ENCODE peak calls at places on chromosomes 2 and 18, in six cellular contexts. F is GM12892, O is GM12878, B is HepG2, A is K562, T is H1. X is an unnamed sample.
A peak's percentile ranks its signal among the peaks of the same experiment; 100 is the strongest.

GRCh38 chr2:55781542-55781941 is 87.9 kb upstream of the PNPT1 start:
- DNase-seq in F (no peak), O (no peak), B (no peak), A (no peak), T (no peak), X (no peak)

GRCh38 chr18:32460046-32460785 is 10.5 kb downstream of the GAREM1 start:
- DNase-seq in F (no peak), O (no peak), B (no peak), A (no peak), T (no peak), X (no peak)

GRCh38 chr2:201928363-201928762 is 105.3 kb upstream of the FZD7 start:
- DNase-seq in F (no peak), O (no peak), B (no peak), A (no peak), T (no peak), X (no peak)

GRCh38 chr2:10378189-10378588 is 69.9 kb downstream of the ODC1 start:
- DNase-seq in F (peak; percentile 46), O (peak; percentile 53), B (no peak), A (no peak), T (no peak), X (peak; percentile 49)

GRCh38 chr2:15337996-15338666 is 223.0 kb downstream of the NBAS start:
- DNase-seq in F (no peak), O (no peak), B (no peak), A (no peak), T (no peak), X (no peak)

GRCh38 chr18:20988726-20989125 is 122.9 kb downstream of the ROCK1 start:
- DNase-seq in F (no peak), O (no peak), B (no peak), A (no peak), T (no peak), X (no peak)

GRCh38 chr2:147709655-147710054 is 135.2 kb upstream of the ACVR2A start:
- DNase-seq in F (no peak), O (no peak), B (no peak), A (no peak), T (no peak), X (no peak)

GRCh38 chr18:13211537-13211936 is 7.0 kb upstream of the LDLRAD4 start:
- DNase-seq in F (no peak), O (no peak), B (no peak), A (no peak), T (no peak), X (no peak)

GRCh38 chr2:111905990-111906735 is 7.8 kb downstream of the MERTK start:
- DNase-seq in F (no peak), O (peak; percentile 47), B (no peak), A (peak; percentile 2), T (no peak), X (no peak)

GRCh38 chr2:15729001-15729400 is 137.3 kb downstream of the DDX1 start:
- DNase-seq in F (no peak), O (no peak), B (no peak), A (no peak), T (no peak), X (no peak)

GRCh38 chr2:204010611-204011560 is 74.3 kb downstream of the ICOS start:
- DNase-seq in F (no peak), O (no peak), B (no peak), A (no peak), T (no peak), X (no peak)

GRCh38 chr18:60746491-60746890 is 373.9 kb upstream of the MC4R start:
- DNase-seq in F (no peak), O (no peak), B (no peak), A (no peak), T (no peak), X (no peak)

GRCh38 chr2:153823880-153824279 is 47.8 kb upstream of the GALNT13 start:
- DNase-seq in F (no peak), O (no peak), B (no peak), A (no peak), T (no peak), X (no peak)

GRCh38 chr2:218125626-218126080 is at the start of gene CXCR2:
- DNase-seq in F (no peak), O (no peak), B (no peak), A (no peak), T (no peak), X (no peak)

GRCh38 chr18:11458447-11458846 is 150.9 kb upstream of the SLC35G4 start:
- DNase-seq in F (no peak), O (no peak), B (no peak), A (no peak), T (no peak), X (no peak)

GRCh38 chr2:10497797-10498251 is 49.7 kb upstream of the ODC1 start:
- DNase-seq in F (no peak), O (no peak), B (peak; percentile 52), A (peak; percentile 90), T (no peak), X (no peak)

DNA sequence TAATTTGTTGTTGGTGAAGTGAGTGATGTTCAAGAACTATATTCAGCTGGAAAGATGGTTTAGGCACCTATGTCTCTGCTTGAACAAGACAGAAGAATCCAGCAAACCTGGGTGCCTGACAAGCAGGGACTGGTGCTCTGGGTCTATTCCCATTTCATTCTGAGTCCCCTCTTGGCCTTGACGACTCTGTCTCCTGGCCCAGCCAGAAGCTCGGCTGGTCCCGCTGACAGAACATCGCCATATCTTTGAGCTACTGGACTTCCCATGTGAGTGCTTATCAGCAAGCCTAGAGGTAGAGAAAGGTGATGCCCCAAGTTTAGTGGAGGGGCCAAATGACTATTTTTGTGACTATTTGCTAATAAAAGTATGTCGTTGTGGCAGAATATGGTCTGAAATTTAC is 48.2 kb downstream of the SDC1 start:
- DNase-seq in F (no peak), O (no peak), B (no peak), A (no peak), T (no peak), X (no peak)
- TF ChIP-seq TAF1 in F (no peak), O (no peak), B (no peak), A (no peak), T (no peak), X (no peak)

DNA sequence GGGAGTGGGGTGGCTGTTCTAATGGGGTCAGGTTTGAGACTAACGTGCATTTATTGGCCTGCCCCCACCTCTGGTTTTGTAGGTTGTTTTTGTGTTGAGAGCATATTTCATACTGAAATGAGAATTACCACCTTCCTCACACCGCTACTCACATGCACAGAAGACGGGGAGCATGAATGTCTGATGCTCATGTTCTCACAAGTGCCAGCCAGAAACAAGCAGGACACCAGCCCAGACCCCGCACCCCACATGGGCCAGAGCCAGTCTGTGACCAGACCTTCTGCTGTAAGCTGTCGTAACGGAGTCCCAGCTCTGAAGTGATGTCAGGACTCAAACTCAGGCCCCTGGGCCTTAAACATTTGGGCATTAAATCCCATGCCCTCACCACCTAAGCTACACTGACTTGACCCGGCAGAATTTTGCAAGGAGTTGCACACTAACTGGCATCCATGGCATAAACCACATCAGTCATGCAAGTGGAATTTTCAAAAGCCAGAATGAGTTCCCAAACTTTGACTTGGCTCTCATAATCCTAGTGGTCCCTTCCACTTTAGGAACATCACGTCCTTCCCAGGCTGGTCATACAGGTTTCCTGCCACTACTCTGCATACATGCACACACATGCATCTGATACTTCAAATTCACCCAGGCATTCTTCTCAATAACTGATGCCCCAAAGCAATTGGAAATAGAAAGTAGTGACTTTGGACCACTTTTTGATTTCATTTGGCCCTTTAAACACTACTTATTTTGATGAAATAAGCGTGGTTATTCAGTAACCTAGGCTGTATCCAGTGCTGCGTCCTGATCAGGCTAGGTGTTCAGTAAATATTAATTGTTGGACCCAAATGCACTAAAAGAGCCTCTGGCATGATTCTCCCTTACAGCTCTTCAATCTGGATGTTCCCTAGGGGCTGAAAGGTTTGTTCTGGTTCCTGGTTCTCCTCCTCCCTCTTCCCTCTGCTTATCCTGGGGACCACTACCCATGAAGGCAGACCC is 223.1 kb upstream of the ID2 start:
- DNase-seq in F (no peak), O (no peak), B (no peak), A (no peak), T (no peak), X (no peak)
- TF ChIP-seq POLR2AphosphoS5 in F (no peak), O (no peak), B (no peak), A (no peak), T (no peak), X (no peak)

GRCh38 chr2:65374555-65374954 is 57.8 kb downstream of the SPRED2 start:
- DNase-seq in F (no peak), O (no peak), B (no peak), A (no peak), T (no peak), X (no peak)
- TF ChIP-seq POLR2A in F (no peak), O (no peak), B (no peak), A (no peak), T (no peak), X (no peak)

GRCh38 chr18:24176727-24177416 is 38.0 kb downstream of the CABYR start:
- DNase-seq in F (peak; percentile 46), O (peak; percentile 61), B (peak; percentile 37), A (peak; percentile 49), T (peak; percentile 50), X (peak; percentile 37)
- TF ChIP-seq TAF1 in F (no peak), O (no peak), B (no peak), A (no peak), T (no peak), X (no peak)

GRCh38 chr18:49931179-49931578 is 117.8 kb upstream of the ACAA2 start:
- DNase-seq in F (no peak), O (no peak), B (no peak), A (no peak), T (no peak), X (no peak)
- TF ChIP-seq POLR2AphosphoS5 in F (no peak), O (no peak), B (no peak), A (no peak), T (no peak), X (no peak)

DNA sequence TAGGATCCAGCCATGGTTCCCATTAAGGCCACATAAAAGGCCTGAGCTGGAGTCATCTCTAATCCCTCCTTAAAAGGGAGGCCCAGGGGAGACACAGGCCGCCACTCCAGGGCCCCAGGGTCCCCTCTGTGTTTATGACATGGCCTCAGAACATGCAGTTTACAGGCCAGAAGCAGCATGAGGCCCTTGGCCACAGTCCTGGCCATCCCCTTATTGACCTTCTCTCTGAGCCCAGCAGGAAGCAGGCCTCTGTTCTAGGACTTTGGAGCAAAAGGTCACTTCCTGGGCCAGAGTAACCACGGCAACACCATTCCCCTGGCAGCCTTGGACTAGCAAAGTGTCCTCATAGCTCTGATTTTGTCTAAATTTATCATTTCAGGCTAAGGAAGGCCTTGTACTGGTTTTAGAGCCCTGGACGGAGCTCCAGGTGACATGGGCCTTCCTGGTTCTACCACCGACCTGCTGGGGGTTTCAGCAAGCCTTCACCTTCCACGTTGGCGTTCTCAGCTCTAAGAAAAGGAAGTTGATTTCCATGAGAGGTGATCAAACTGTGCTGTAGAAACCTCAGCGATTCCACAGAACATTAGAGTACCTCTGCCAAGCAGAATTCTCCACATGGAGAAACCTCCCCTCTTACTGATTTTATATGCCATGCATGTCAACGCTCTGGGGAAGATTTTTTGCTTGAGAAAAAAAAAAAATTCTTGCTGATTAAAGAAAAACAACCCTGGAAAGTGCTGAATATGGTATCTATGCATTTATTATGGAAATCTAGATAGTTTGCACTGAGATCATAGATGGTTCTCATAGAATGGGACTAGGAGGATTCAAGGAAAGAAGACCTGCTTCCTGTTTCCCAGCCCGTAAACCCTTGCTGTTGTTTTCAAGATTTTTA is 53.7 kb downstream of the HS1BP3 start:
- DNase-seq in F (no peak), O (no peak), B (peak; percentile 100), A (no peak), T (no peak), X (no peak)
- TF ChIP-seq POLR2A in F (no peak), O (no peak), B (no peak), A (no peak), T (no peak), X (no peak)

X was measured in GM12891.